ENCODE peak calls at places on chromosome 10, in eight cellular contexts. W is body of pancreas; C is CD8-positive, alpha-beta memory T cell; X is PC-3; O is breast epithelium; E is coronary artery; L is AG04450; V is IMR-90. D is an unnamed sample.

GRCh38 chr10:33810986-33811385 is 476.5 kb upstream of the NRP1 start:
- DNase-seq in W (no peak), C (no peak), X (no peak), O (no peak), E (no peak), L (no peak), V (no peak), D (no peak)

GRCh38 chr10:26770069-26770468 is 72.6 kb downstream of the PDSS1 start:
- DNase-seq in W (no peak), C (no peak), X (no peak), O (no peak), E (no peak), L (no peak), V (no peak), D (no peak)

GRCh38 chr10:97499561-97500296 is 1.0 kb downstream of the UBTD1 start:
- DNase-seq in W (peak; percentile 69), C (peak; percentile 8), X (peak; percentile 31), O (no peak), E (peak; percentile 83), L (no peak), V (peak; percentile 55), D (peak; percentile 50)

GRCh38 chr10:12308102-12308501 is 41.2 kb upstream of the CAMK1D start:
- DNase-seq in W (no peak), C (no peak), X (no peak), O (no peak), E (no peak), L (no peak), V (no peak), D (no peak)

GRCh38 chr10:75825220-75825619 is 393.8 kb downstream of the LRMDA start:
- DNase-seq in W (no peak), C (no peak), X (no peak), O (no peak), E (no peak), L (no peak), V (no peak), D (no peak)

GRCh38 chr10:104406715-104407517 is 53.3 kb downstream of the CFAP58 start:
- DNase-seq in W (no peak), C (no peak), X (peak; percentile 47), O (no peak), E (no peak), L (peak; percentile 3), V (peak; percentile 50), D (peak; percentile 22)

GRCh38 chr10:17179002-17179401 is 22.5 kb downstream of the TRDMT1 start:
- DNase-seq in W (no peak), C (no peak), X (no peak), O (no peak), E (no peak), L (no peak), V (peak; percentile 40), D (peak; percentile 46)

GRCh38 chr10:130137077-130137448 is 872 bp downstream of the GLRX3 start:
- DNase-seq in W (no peak), C (no peak), X (peak; percentile 17), O (no peak), E (no peak), L (no peak), V (peak; percentile 48), D (peak; percentile 35)

GRCh38 chr10:12801214-12802087 is 200.1 kb downstream of the CCDC3 start:
- DNase-seq in W (no peak), C (no peak), X (peak; percentile 64), O (no peak), E (no peak), L (no peak), V (no peak), D (no peak)

GRCh38 chr10:132540456-132540855 is 2.9 kb downstream of the INPP5A start:
- DNase-seq in W (peak; percentile 50), C (no peak), X (peak; percentile 36), O (no peak), E (no peak), L (no peak), V (peak; percentile 29), D (peak; percentile 51)

GRCh38 chr10:117536862-117537435 is 5.6 kb upstream of the EMX2 start:
- DNase-seq in W (no peak), C (no peak), X (no peak), O (no peak), E (no peak), L (no peak), V (no peak), D (no peak)

GRCh38 chr10:119715628-119716505 is 10.0 kb upstream of the INPP5F start:
- DNase-seq in W (no peak), C (no peak), X (no peak), O (no peak), E (no peak), L (no peak), V (no peak), D (no peak)
- H3K27ac ChIP-seq in W (no peak overlapping the region), C (no peak overlapping the region), X (no peak overlapping the region), O (peak overlapping the region; percentile 69), E (no peak overlapping the region), L (no peak overlapping the region), V (no peak overlapping the region), D (no peak overlapping the region)

DNA sequence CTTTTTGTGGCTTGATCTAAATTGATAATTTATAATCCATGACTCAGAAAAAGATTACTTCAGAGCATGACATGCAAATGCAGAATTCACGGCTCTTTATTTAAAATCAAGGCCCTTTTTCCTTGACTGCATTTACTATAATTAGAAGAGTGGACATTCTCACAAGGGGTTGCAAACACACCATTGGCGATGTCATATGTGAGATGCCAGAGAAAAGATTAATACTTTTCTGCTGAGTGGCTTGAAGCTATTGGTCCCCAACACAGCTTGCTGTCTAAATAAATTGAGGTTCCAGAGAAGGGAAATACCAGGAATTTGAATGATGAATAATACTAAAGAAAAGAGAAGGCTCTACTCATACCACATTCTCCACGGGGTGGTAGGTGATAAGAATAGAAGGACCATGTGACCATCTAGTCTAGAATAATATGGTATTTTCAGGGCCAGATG is 78.7 kb upstream of the ARID5B start:
- DNase-seq in W (no peak), C (no peak), X (no peak), O (no peak), E (no peak), L (no peak), V (peak; percentile 47), D (peak; percentile 48)
- H3K27ac ChIP-seq in W (no peak overlapping the region), C (no peak overlapping the region), X (no peak overlapping the region), O (no peak overlapping the region), E (no peak overlapping the region), L (no peak overlapping the region), V (no peak overlapping the region), D (no peak overlapping the region)

GRCh38 chr10:74289956-74290355 is 138.9 kb downstream of the ADK start:
- DNase-seq in W (no peak), C (no peak), X (no peak), O (no peak), E (no peak), L (no peak), V (peak; percentile 11), D (no peak)

GRCh38 chr10:74293686-74294365 is 142.8 kb downstream of the ADK start:
- DNase-seq in W (no peak), C (no peak), X (peak; percentile 100), O (no peak), E (no peak), L (peak; percentile 34), V (peak; percentile 84), D (peak; percentile 39)

GRCh38 chr10:74290703-74291102 is 139.7 kb downstream of the ADK start:
- DNase-seq in W (no peak), C (no peak), X (peak; percentile 65), O (no peak), E (no peak), L (no peak), V (peak; percentile 79), D (no peak)

GRCh38 chr10:74292871-74293427 is 141.9 kb downstream of the ADK start:
- DNase-seq in W (no peak), C (no peak), X (peak; percentile 87), O (no peak), E (no peak), L (peak; percentile 37), V (peak; percentile 87), D (peak; percentile 40)

GRCh38 chr10:74289172-74289571 is 138.2 kb downstream of the ADK start:
- DNase-seq in W (no peak), C (no peak), X (no peak), O (no peak), E (no peak), L (no peak), V (no peak), D (no peak)
- H3K27ac ChIP-seq in W (no peak overlapping the region), C (no peak overlapping the region), X (no peak overlapping the region), O (no peak overlapping the region), E (peak overlapping the region; percentile 19), L (no peak overlapping the region), V (peak overlapping the region; percentile 44), D (no peak overlapping the region)

DNA sequence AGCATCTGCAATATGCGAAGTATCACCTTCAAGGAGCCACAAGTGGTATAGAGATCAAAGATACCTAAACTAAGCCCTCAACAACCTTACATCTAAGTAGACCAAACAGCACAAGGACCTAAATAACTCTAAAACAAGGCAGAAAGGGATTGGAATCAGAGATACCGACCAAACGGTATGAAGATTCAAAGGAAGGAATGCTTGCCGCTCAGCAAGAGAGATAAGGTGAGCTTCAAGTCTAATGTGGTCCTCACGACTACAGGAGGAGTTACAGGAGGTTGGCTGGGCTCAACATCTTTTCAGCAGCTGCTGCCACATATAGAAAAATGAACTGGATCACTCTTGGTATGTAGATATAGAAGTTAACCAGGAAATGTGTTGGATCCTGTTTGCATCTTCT is 11.6 kb downstream of the ABLIM1 start:
- DNase-seq in W (no peak), C (no peak), X (no peak), O (no peak), E (no peak), L (no peak), V (no peak), D (no peak)
- H3K27ac ChIP-seq in W (no peak overlapping the region), C (no peak overlapping the region), X (no peak overlapping the region), O (no peak overlapping the region), E (no peak overlapping the region), L (no peak overlapping the region), V (no peak overlapping the region), D (no peak overlapping the region)

GRCh38 chr10:96275685-96276418 is 4.5 kb upstream of the BLNK start:
- DNase-seq in W (peak; percentile 83), C (no peak), X (no peak), O (peak; percentile 60), E (no peak), L (no peak), V (no peak), D (no peak)
- H3K27ac ChIP-seq in W (peak overlapping the region; percentile 72), C (no peak overlapping the region), X (no peak overlapping the region), O (peak overlapping the region; percentile 65), E (no peak overlapping the region), L (no peak overlapping the region), V (no peak overlapping the region), D (no peak overlapping the region)

GRCh38 chr10:71397340-71398212 is 856 bp downstream of the CDH23 start:
- DNase-seq in W (peak; percentile 28), C (no peak), X (no peak), O (no peak), E (peak; percentile 68), L (no peak), V (no peak), D (no peak)
- H3K27ac ChIP-seq in W (no peak overlapping the region), C (no peak overlapping the region), X (no peak overlapping the region), O (peak overlapping the region; percentile 73), E (no peak overlapping the region), L (no peak overlapping the region), V (no peak overlapping the region), D (no peak overlapping the region)

GRCh38 chr10:71029411-71029881 is 141.1 kb upstream of the PCBD1 start:
- DNase-seq in W (no peak), C (no peak), X (peak; percentile 68), O (no peak), E (no peak), L (no peak), V (no peak), D (no peak)
- H3K27ac ChIP-seq in W (no peak overlapping the region), C (no peak overlapping the region), X (no peak overlapping the region), O (no peak overlapping the region), E (no peak overlapping the region), L (no peak overlapping the region), V (no peak overlapping the region), D (no peak overlapping the region)

D was measured in brain microvascular endothelial cell.